ENCODE peak calls at places on chromosome 4, in five cellular contexts. U, B, D, Y and V are unnamed samples.
A peak's percentile ranks its signal among the peaks of the same experiment; 100 is the strongest.

GRCh38 chr4:81684357-81684756 is 212.7 kb upstream of the RASGEF1B start:
- DNase-seq in U (no peak), B (no peak), D (no peak), Y (no peak), V (no peak)

GRCh38 chr4:55098805-55099204 is 26.6 kb downstream of the KDR start:
- DNase-seq in U (no peak), B (no peak), D (no peak), Y (no peak), V (no peak)

GRCh38 chr4:85116008-85116407 is 149.5 kb upstream of the WDFY3 start:
- DNase-seq in U (no peak), B (no peak), D (no peak), Y (no peak), V (no peak)

GRCh38 chr4:74537459-74537858 is 92.5 kb downstream of the AREG start:
- DNase-seq in U (no peak), B (no peak), D (no peak), Y (no peak), V (no peak)

GRCh38 chr4:152972821-152973613 is 36.9 kb downstream of the FHDC1 start:
- DNase-seq in U (peak; percentile 92), B (no peak), D (no peak), Y (no peak), V (no peak)

GRCh38 chr4:57193996-57194675 is 84.0 kb upstream of the IGFBP7 start:
- DNase-seq in U (no peak), B (no peak), D (no peak), Y (no peak), V (no peak)

GRCh38 chr4:173169428-173170209 is 1.0 kb downstream of the GALNT7 start:
- DNase-seq in U (no peak), B (peak; percentile 76), D (peak; percentile 80), Y (peak; percentile 34), V (peak; percentile 71)

GRCh38 chr4:110132822-110133719 is 65.3 kb downstream of the ELOVL6 start:
- DNase-seq in U (no peak), B (no peak), D (no peak), Y (no peak), V (no peak)

GRCh38 chr4:177356921-177357320 is 47.2 kb downstream of the NEIL3 start:
- DNase-seq in U (no peak), B (no peak), D (no peak), Y (no peak), V (no peak)

GRCh38 chr4:142264961-142265360 is 581.1 kb downstream of the INPP4B start:
- DNase-seq in U (no peak), B (no peak), D (peak; percentile 19), Y (no peak), V (no peak)

GRCh38 chr4:151038452-151039157 is 23.5 kb upstream of the LRBA start:
- DNase-seq in U (no peak), B (no peak), D (no peak), Y (no peak), V (no peak)

GRCh38 chr4:78602334-78602733 is 50.8 kb downstream of the ANXA3 start:
- DNase-seq in U (no peak), B (no peak), D (no peak), Y (no peak), V (no peak)

GRCh38 chr4:41991916-41992767 is 1.8 kb downstream of the SLC30A9 start:
- DNase-seq in U (no peak), B (no peak), D (no peak), Y (peak; percentile 5), V (no peak)

GRCh38 chr4:18020145-18020670 is 1.3 kb downstream of the LCORL start:
- DNase-seq in U (no peak), B (no peak), D (peak; percentile 5), Y (no peak), V (peak; percentile 14)

GRCh38 chr4:149031399-149031798 is 589.2 kb upstream of the NR3C2 start:
- DNase-seq in U (no peak), B (no peak), D (peak; percentile 26), Y (no peak), V (no peak)

GRCh38 chr4:24321637-24322036 is 262.7 kb downstream of the DHX15 start:
- DNase-seq in U (no peak), B (no peak), D (no peak), Y (no peak), V (no peak)

GRCh38 chr4:25238052-25238451 is 4.2 kb downstream of the PI4K2B start:
- DNase-seq in U (no peak), B (no peak), D (no peak), Y (no peak), V (no peak)

GRCh38 chr4:56055027-56055976 is 106.6 kb downstream of the CEP135 start:
- DNase-seq in U (no peak), B (no peak), D (no peak), Y (no peak), V (peak; percentile 24)

GRCh38 chr4:22129454-22130075 is 181.0 kb upstream of the KCNIP4 start:
- DNase-seq in U (no peak), B (peak; percentile 44), D (peak; percentile 63), Y (no peak), V (peak; percentile 58)

GRCh38 chr4:9762823-9763475 is 18.5 kb upstream of the DRD5 start:
- DNase-seq in U (peak; percentile 26), B (peak; percentile 70), D (peak; percentile 85), Y (peak; percentile 17), V (peak; percentile 51)

GRCh38 chr4:8643986-8644385 is 51.4 kb downstream of the CPZ start:
- DNase-seq in U (no peak), B (no peak), D (no peak), Y (no peak), V (no peak)

GRCh38 chr4:472881-473574 is 25.9 kb downstream of the ZNF721 start:
- DNase-seq in U (no peak), B (peak; percentile 10), D (no peak), Y (peak; percentile 4), V (peak; percentile 32)

GRCh38 chr4:26885912-26886274 is 25.3 kb downstream of the STIM2 start:
- DNase-seq in U (no peak), B (no peak), D (no peak), Y (no peak), V (no peak)

GRCh38 chr4:41579043-41579442 is 41.1 kb downstream of the LIMCH1 start:
- DNase-seq in U (no peak), B (no peak), D (no peak), Y (no peak), V (no peak)

GRCh38 chr4:176778063-176778462 is 14.7 kb downstream of the VEGFC start:
- DNase-seq in U (peak; percentile 60), B (no peak), D (no peak), Y (no peak), V (no peak)

GRCh38 chr4:53705151-53705764 is 114.0 kb upstream of the LNX1 start:
- DNase-seq in U (no peak), B (no peak), D (no peak), Y (no peak), V (no peak)

GRCh38 chr4:102642571-102643298 is 118.0 kb downstream of the MANBA start:
- DNase-seq in U (no peak), B (no peak), D (no peak), Y (no peak), V (no peak)

GRCh38 chr4:184648220-184649025 is 824 bp downstream of the CASP3 start:
- DNase-seq in U (no peak), B (peak; percentile 63), D (peak; percentile 74), Y (peak; percentile 3), V (peak; percentile 41)

DNA sequence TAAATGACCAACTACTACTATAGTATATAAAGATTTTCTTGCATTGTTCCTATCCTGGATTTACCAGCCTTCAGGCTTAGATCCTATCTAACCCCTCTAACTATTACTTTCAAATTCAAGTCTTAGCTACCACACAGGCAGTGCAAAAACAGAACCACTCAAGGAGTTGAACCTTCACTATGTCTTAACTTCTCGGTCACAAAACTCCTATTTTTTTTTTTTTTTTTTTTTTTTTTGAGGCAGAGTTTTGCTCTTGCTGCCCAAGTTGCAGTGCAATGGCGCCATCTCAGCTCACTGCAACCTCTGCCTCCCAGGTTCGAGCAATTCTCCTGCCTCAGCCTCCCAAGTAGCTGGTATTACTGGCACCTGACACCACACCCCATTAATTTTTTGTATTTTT is 6.3 kb upstream of the FAM200B start:
- DNase-seq in U (no peak), B (no peak), D (no peak), Y (no peak), V (no peak)
- TF ChIP-seq CTCF in U (no peak), B (no peak), D (no peak), Y (no peak), V (no peak)

GRCh38 chr4:31185014-31185585 is 464.9 kb downstream of the PCDH7 start:
- DNase-seq in U (no peak), B (no peak), D (no peak), Y (no peak), V (no peak)

GRCh38 chr4:31187979-31188378 is 467.8 kb downstream of the PCDH7 start:
- DNase-seq in U (no peak), B (no peak), D (no peak), Y (no peak), V (no peak)

GRCh38 chr4:31183256-31183655 is 463.1 kb downstream of the PCDH7 start:
- DNase-seq in U (no peak), B (no peak), D (no peak), Y (no peak), V (no peak)
- TF ChIP-seq CTCF in U (no peak), B (no peak), D (no peak), Y (no peak), V (no peak)

DNA sequence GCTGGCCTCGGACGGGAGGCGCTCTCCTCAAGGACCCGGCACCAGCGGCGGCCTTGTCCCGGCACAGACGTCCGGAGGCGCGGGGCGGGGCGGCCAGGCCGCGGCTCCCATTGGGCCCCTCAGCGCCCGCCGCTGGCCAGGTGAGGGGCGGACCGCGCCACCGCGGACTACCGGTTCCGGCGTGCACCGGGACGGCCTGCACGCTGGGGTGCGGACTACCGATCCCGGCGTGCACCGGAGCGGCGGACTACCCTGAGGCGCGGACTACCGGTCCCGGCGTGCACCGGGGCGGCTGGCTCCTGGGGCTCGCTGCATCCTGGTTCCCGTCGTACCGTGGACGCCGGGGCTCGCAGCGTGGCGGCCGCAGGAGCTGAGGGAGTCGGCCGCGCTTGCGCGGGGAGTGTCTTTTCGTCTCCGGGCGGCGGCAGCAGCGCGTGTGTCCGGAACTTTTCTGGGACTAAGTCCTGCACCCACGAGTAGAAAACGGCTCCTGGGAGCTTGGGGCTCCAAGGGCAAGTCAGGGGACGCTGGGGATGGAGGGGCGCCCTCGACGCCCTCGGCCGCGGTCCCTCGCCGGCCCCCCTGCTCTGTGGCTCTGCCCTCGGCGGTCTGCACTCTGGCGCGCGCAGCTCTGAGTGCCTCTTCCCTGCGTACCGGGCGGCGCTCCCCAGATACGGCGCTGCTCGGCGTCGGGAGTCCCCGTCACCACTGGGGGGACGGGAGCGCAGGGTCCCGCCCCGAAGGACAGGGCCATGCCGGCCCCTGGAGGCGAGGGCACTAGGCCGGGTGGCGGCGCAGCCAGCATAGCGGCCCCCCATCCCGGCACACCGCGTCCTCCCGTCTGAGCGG is at the start of gene LETM1:
- DNase-seq in U (peak; percentile 82), B (peak; percentile 82), D (peak; percentile 96), Y (peak; percentile 68), V (peak; percentile 92)
- TF ChIP-seq CTCF in U (no peak), B (no peak), D (no peak), Y (no peak), V (no peak)

GRCh38 chr4:141220271-141220654 is 432 bp upstream of the ZNF330 start:
- DNase-seq in U (peak; percentile 32), B (no peak), D (no peak), Y (no peak), V (no peak)

GRCh38 chr4:141215030-141215429 is 5.7 kb upstream of the ZNF330 start:
- DNase-seq in U (no peak), B (no peak), D (peak; percentile 40), Y (no peak), V (no peak)

GRCh38 chr4:141215972-141216761 is 4.5 kb upstream of the ZNF330 start:
- DNase-seq in U (no peak), B (no peak), D (no peak), Y (no peak), V (no peak)

GRCh38 chr4:141223418-141223817 is 2.7 kb downstream of the ZNF330 start:
- DNase-seq in U (no peak), B (no peak), D (no peak), Y (no peak), V (no peak)

GRCh38 chr4:141220655-141221605 is at the start of gene ZNF330:
- DNase-seq in U (peak; percentile 37), B (peak; percentile 97), D (peak; percentile 89), Y (peak; percentile 59), V (peak; percentile 95)
- TF ChIP-seq CTCF in U (peak; percentile 32), B (no peak), D (peak; percentile 24), Y (peak; percentile 37), V (no peak)